ENCODE peak calls at places on chromosomes 1 and 21, in seven cellular contexts. J is NCI-H1930; G is activated T-cell treated with anti-CD3 and anti-CD28 coated beads, Interleukin-2, amount 50 U/mL, for 72 hours; Z is NCI-H1092; Q is spleen; Y is right cardiac atrium; W is HEK293T. V is an unnamed sample.

GRCh38 chr1:185337221-185337620 is 20.2 kb upstream of the IVNS1ABP start:
- DNase-seq in G (no peak), J (no peak), W (no peak), Z (no peak), Y (no peak), Q (no peak), V (no peak)

GRCh38 chr1:204323887-204324286 is 35.8 kb downstream of the PLEKHA6 start:
- DNase-seq in G (peak), Q (no peak), Y (no peak), Z (no peak), W (no peak), J (no peak), V (no peak)

GRCh38 chr1:227944931-227945890 is 2.5 kb downstream of the WNT9A start:
- DNase-seq in Z (peak), Q (peak), Y (peak), J (no peak), G (no peak), W (no peak), V (peak)

GRCh38 chr1:175169305-175170018 is 23.1 kb downstream of the KIAA0040 start:
- DNase-seq in J (no peak), Q (no peak), Y (no peak), Z (no peak), W (no peak), G (no peak), V (no peak)

GRCh38 chr1:14976260-14976659 is 177.3 kb upstream of the TMEM51 start:
- DNase-seq in J (no peak), Y (peak), Z (no peak), W (no peak), Q (no peak), G (no peak), V (no peak)

GRCh38 chr1:50977575-50978143 is 7.6 kb downstream of the CDKN2C start:
- DNase-seq in Z (no peak), G (no peak), W (no peak), Y (peak), J (no peak), Q (peak), V (peak)

GRCh38 chr1:67700692-67701410 is 15.8 kb downstream of the GADD45A start:
- DNase-seq in J (no peak), Z (no peak), Q (no peak), G (peak), Y (no peak), W (peak), V (no peak)

GRCh38 chr1:214377886-214378285 is 96.9 kb downstream of the SMYD2 start:
- DNase-seq in G (no peak), J (no peak), Z (no peak), W (no peak), Y (no peak), Q (no peak), V (no peak)

GRCh38 chr21:33875026-33875695 is 40.4 kb downstream of the ATP5PO start:
- DNase-seq in G (no peak), Y (no peak), W (no peak), Z (no peak), Q (peak), J (no peak), V (no peak)

GRCh38 chr1:52454779-52455178 is 50.4 kb downstream of the PRPF38A start:
- DNase-seq in G (no peak), J (no peak), Q (no peak), Z (no peak), W (no peak), Y (no peak), V (no peak)

GRCh38 chr1:153447498-153448170 is 12.8 kb downstream of the S100A7 start:
- DNase-seq in Y (no peak), Z (no peak), Q (no peak), J (no peak), G (no peak), W (no peak), V (no peak)

GRCh38 chr1:108049083-108049819 is 84.3 kb upstream of the VAV3 start:
- DNase-seq in Q (peak), Y (peak), G (peak), Z (no peak), W (peak), J (no peak), V (peak)

GRCh38 chr1:1349256-1350012 is at the start of gene DVL1:
- DNase-seq in J (peak), W (peak), Z (peak), Y (peak), Q (peak), G (peak), V (peak)

GRCh38 chr1:869499-870244 is 54.1 kb upstream of the SAMD11 start:
- DNase-seq in Q (peak), Y (peak), Z (peak), G (peak), J (peak), W (peak), V (peak)

GRCh38 chr1:169604781-169605560 is 18.7 kb upstream of the F5 start:
- DNase-seq in Z (no peak), G (peak), W (no peak), Y (no peak), Q (peak), J (no peak), V (peak)

GRCh38 chr21:44920694-44921604 is at the start of gene ITGB2:
- DNase-seq in J (no peak), Q (peak), W (no peak), Y (peak), G (peak), Z (no peak), V (peak)

GRCh38 chr1:10530281-10530740 is 55.6 kb downstream of the PEX14 start:
- DNase-seq in Q (no peak), Z (no peak), G (no peak), J (no peak), W (peak), Y (peak), V (no peak)

GRCh38 chr1:201955750-201956143 is 444 bp downstream of the TIMM17A start:
- DNase-seq in Q (no peak), Y (no peak), G (no peak), W (no peak), J (no peak), Z (no peak), V (no peak)

GRCh38 chr21:46636550-46637289 is 1.2 kb downstream of the PRMT2 start:
- DNase-seq in G (no peak), Z (no peak), Q (no peak), J (no peak), Y (no peak), W (no peak), V (no peak)

GRCh38 chr1:184811439-184812111 is 56.9 kb upstream of the EDEM3 start:
- DNase-seq in Z (no peak), J (no peak), W (no peak), G (no peak), Q (no peak), Y (peak), V (no peak)

GRCh38 chr21:35204850-35205564 is 155.9 kb upstream of the RUNX1 start:
- DNase-seq in Y (peak), Q (peak), G (no peak), Z (peak), W (no peak), J (no peak), V (no peak)

GRCh38 chr1:186605762-186606350 is 74.4 kb downstream of the PTGS2 start:
- DNase-seq in Q (no peak), Z (no peak), W (peak), Y (peak), G (peak), J (no peak), V (no peak)